ENCODE peak calls at places on chromosome 18, in ten cellular contexts. R is RCC 7860; Y is ACHN; C is ELR; E is HCT116; T is mesothelial cell of epicardium; J is HT1080; Q is RKO; W is naive thymus-derived CD8-positive, alpha-beta T cell; X is lower leg skin. L is an unnamed sample.
A peak's percentile ranks its signal among the peaks of the same experiment; 100 is the strongest.

GRCh38 chr18:67783215-67783946 is 266.9 kb upstream of the DSEL start:
- DNase-seq in J (peak; percentile 93), R (peak; percentile 86), X (no peak), T (no peak), Q (peak; percentile 79), Y (peak; percentile 63), C (peak; percentile 97), W (no peak), E (no peak), L (no peak)

GRCh38 chr18:25650201-25650941 is 298.4 kb upstream of the ZNF521 start:
- DNase-seq in E (no peak), W (no peak), T (no peak), Q (no peak), C (peak; percentile 93), J (peak; percentile 89), X (no peak), R (peak; percentile 96), Y (peak; percentile 96), L (no peak)

GRCh38 chr18:8976606-8977005 is 125.9 kb upstream of the NDUFV2 start:
- DNase-seq in C (peak; percentile 57), R (peak; percentile 70), E (no peak), W (no peak), Y (no peak), X (no peak), J (peak; percentile 47), T (no peak), Q (no peak), L (no peak)

GRCh38 chr18:12420831-12421421 is 13.2 kb downstream of the PRELID3A start:
- DNase-seq in W (no peak), T (no peak), X (no peak), Q (no peak), C (no peak), E (no peak), R (no peak), J (no peak), Y (no peak), L (peak; percentile 61)

GRCh38 chr18:61724532-61724931 is 168.3 kb downstream of the RNF152 start:
- DNase-seq in X (no peak), W (no peak), Q (no peak), C (no peak), T (no peak), J (no peak), E (no peak), R (no peak), Y (no peak), L (no peak)

GRCh38 chr18:23227729-23228075 is 92.4 kb downstream of the CABLES1 start:
- DNase-seq in Y (no peak), J (no peak), T (no peak), C (no peak), W (no peak), Q (no peak), E (no peak), X (no peak), R (no peak), L (no peak)

GRCh38 chr18:35522130-35522959 is 24.6 kb upstream of the INO80C start:
- DNase-seq in T (no peak), W (no peak), Q (no peak), R (no peak), X (no peak), C (no peak), Y (no peak), E (no peak), J (no peak), L (peak; percentile 71)

GRCh38 chr18:10242922-10243680 is 211.3 kb upstream of the APCDD1 start:
- DNase-seq in X (no peak), C (no peak), Y (no peak), T (no peak), W (no peak), R (no peak), Q (no peak), E (no peak), J (no peak), L (no peak)

GRCh38 chr18:79458131-79458838 is 62.6 kb downstream of the NFATC1 start:
- DNase-seq in Q (peak; percentile 1), C (peak; percentile 49), Y (peak; percentile 49), J (peak; percentile 86), E (peak; percentile 48), X (peak; percentile 92), R (peak; percentile 39), T (no peak), W (no peak), L (no peak)

GRCh38 chr18:13377496-13377895 is 158.9 kb downstream of the LDLRAD4 start:
- DNase-seq in R (peak; percentile 27), J (peak; percentile 15), W (no peak), T (no peak), Y (no peak), E (no peak), C (no peak), X (peak; percentile 82), Q (no peak), L (peak; percentile 4)

GRCh38 chr18:48572402-48573126 is 33.7 kb downstream of the CTIF start:
- DNase-seq in Y (no peak), W (no peak), J (no peak), C (no peak), R (no peak), T (no peak), X (no peak), Q (no peak), E (no peak), L (no peak)

GRCh38 chr18:24656571-24656971 is 196.1 kb downstream of the HRH4 start:
- DNase-seq in Y (no peak), T (no peak), Q (peak; percentile 14), J (peak; percentile 13), X (no peak), R (no peak), C (peak; percentile 27), W (no peak), E (no peak), L (no peak)

GRCh38 chr18:37430346-37431076 is 135.1 kb downstream of the CELF4 start:
- DNase-seq in T (no peak), R (no peak), J (no peak), C (no peak), W (no peak), Y (peak; percentile 2), Q (no peak), X (no peak), E (no peak), L (peak; percentile 70)

GRCh38 chr18:39191058-39191457 is 1625.5 kb upstream of the CELF4 start:
- DNase-seq in Q (no peak), C (no peak), Y (no peak), T (no peak), R (no peak), W (no peak), J (no peak), X (no peak), E (no peak), L (no peak)

GRCh38 chr18:58045265-58046086 is 1.4 kb downstream of the NEDD4L start:
- DNase-seq in C (peak; percentile 57), W (peak; percentile 25), E (peak; percentile 48), T (peak; percentile 41), X (peak; percentile 90), J (peak; percentile 65), R (peak; percentile 9), Y (peak; percentile 63), Q (peak; percentile 45), L (peak; percentile 52)

GRCh38 chr18:58993260-58993659 is 128.6 kb downstream of the ZNF532 start:
- DNase-seq in J (peak; percentile 90), T (no peak), Y (peak; percentile 92), E (no peak), C (peak; percentile 93), W (no peak), R (peak; percentile 77), Q (peak; percentile 11), X (no peak), L (no peak)

GRCh38 chr18:29226201-29226600 is 1049.3 kb upstream of the CDH2 start:
- DNase-seq in C (no peak), Y (no peak), W (no peak), E (no peak), T (no peak), Q (no peak), J (no peak), R (no peak), X (no peak), L (no peak)

GRCh38 chr18:10235553-10235952 is 218.9 kb upstream of the APCDD1 start:
- DNase-seq in C (no peak), Q (no peak), T (peak; percentile 43), E (no peak), W (no peak), J (no peak), X (no peak), Y (no peak), R (no peak), L (no peak)

GRCh38 chr18:70181015-70181414 is 24.5 kb downstream of the RTTN start:
- DNase-seq in E (peak; percentile 94), X (no peak), W (no peak), J (peak; percentile 84), Q (peak; percentile 69), R (peak; percentile 84), T (no peak), Y (peak; percentile 84), C (peak; percentile 92), L (no peak)

GRCh38 chr18:36511791-36512352 is 214.4 kb downstream of the FHOD3 start:
- DNase-seq in X (no peak), J (no peak), Q (no peak), W (no peak), R (no peak), C (no peak), Y (no peak), T (no peak), E (no peak), L (no peak)

GRCh38 chr18:13375302-13376255 is 157.0 kb downstream of the LDLRAD4 start:
- DNase-seq in Q (peak; percentile 79), Y (peak; percentile 77), T (no peak), C (peak; percentile 78), J (peak; percentile 89), X (peak; percentile 95), W (no peak), E (peak; percentile 48), R (peak; percentile 73), L (no peak)

GRCh38 chr18:41113885-41114482 is 841.0 kb upstream of the PIK3C3 start:
- DNase-seq in W (no peak), X (no peak), Q (no peak), T (no peak), C (no peak), J (no peak), R (no peak), E (no peak), Y (no peak), L (no peak)

GRCh38 chr18:68316636-68317035 is 398.3 kb downstream of the TMX3 start:
- DNase-seq in R (no peak), Y (peak; percentile 58), X (no peak), C (peak; percentile 69), W (no peak), Q (no peak), E (no peak), J (peak; percentile 46), T (no peak), L (no peak)

GRCh38 chr18:53991202-53991601 is 233.3 kb downstream of the MBD2 start:
- DNase-seq in W (no peak), J (peak; percentile 71), Q (no peak), T (no peak), C (peak; percentile 58), X (no peak), Y (peak; percentile 88), E (peak; percentile 45), R (peak; percentile 92), L (no peak)

L was measured in Kasumi-1.